ENCODE peak calls at places on chromosomes 3 and 15, in six cellular contexts. One of them, this sample, is unnamed.

GRCh38 chr3:89692601-89693000 is 585.2 kb downstream of the EPHA3 start:
- DNase-seq in K562: no peak
- DNase-seq in HCT116: no peak
- DNase-seq in HepG2: no peak
- DNase-seq in GM12878: no peak
- DNase-seq in H1: no peak
- DNase-seq in this sample: no peak

GRCh38 chr3:102106421-102107097 is 257.2 kb downstream of the NFKBIZ start:
- DNase-seq in K562: no peak
- DNase-seq in HCT116: no peak
- DNase-seq in HepG2: no peak
- DNase-seq in GM12878: no peak
- DNase-seq in H1: no peak
- DNase-seq in this sample: no peak

GRCh38 chr3:184765047-184765729 is 46.8 kb upstream of the VPS8 start:
- DNase-seq in K562: no peak
- DNase-seq in HCT116: no peak
- DNase-seq in HepG2: no peak
- DNase-seq in GM12878: no peak
- DNase-seq in H1: no peak
- DNase-seq in this sample: no peak

GRCh38 chr3:178170698-178171535 is 365.3 kb upstream of the KCNMB2 start:
- DNase-seq in K562: peak; percentile 40
- DNase-seq in HCT116: no peak
- DNase-seq in HepG2: no peak
- DNase-seq in GM12878: no peak
- DNase-seq in H1: no peak
- DNase-seq in this sample: no peak

GRCh38 chr3:48238506-48239085 is 2.3 kb upstream of the ZNF589 start:
- DNase-seq in K562: no peak
- DNase-seq in HCT116: no peak
- DNase-seq in HepG2: no peak
- DNase-seq in GM12878: no peak
- DNase-seq in H1: no peak
- DNase-seq in this sample: no peak

GRCh38 chr3:71069797-71070196 is 513.7 kb downstream of the FOXP1 start:
- DNase-seq in K562: peak; percentile 37
- DNase-seq in HCT116: no peak
- DNase-seq in HepG2: peak; percentile 64
- DNase-seq in GM12878: no peak
- DNase-seq in H1: no peak
- DNase-seq in this sample: no peak

GRCh38 chr3:24812116-24812515 is 317.5 kb upstream of the THRB start:
- DNase-seq in K562: no peak
- DNase-seq in HCT116: no peak
- DNase-seq in HepG2: no peak
- DNase-seq in GM12878: no peak
- DNase-seq in H1: no peak
- DNase-seq in this sample: no peak

GRCh38 chr3:195079636-195080035 is 191.3 kb downstream of the XXYLT1 start:
- DNase-seq in K562: no peak
- DNase-seq in HCT116: no peak
- DNase-seq in HepG2: no peak
- DNase-seq in GM12878: no peak
- DNase-seq in H1: no peak
- DNase-seq in this sample: no peak

GRCh38 chr15:89462198-89462912 is 34.0 kb downstream of the RHCG start:
- DNase-seq in K562: peak; percentile 37
- DNase-seq in HCT116: peak; percentile 13
- DNase-seq in HepG2: peak; percentile 79
- DNase-seq in GM12878: no peak
- DNase-seq in H1: no peak
- DNase-seq in this sample: no peak

GRCh38 chr15:20340931-20341661 is 200.5 kb downstream of the GOLGA6L6 start:
- DNase-seq in K562: peak; percentile 24
- DNase-seq in HCT116: no peak
- DNase-seq in HepG2: no peak
- DNase-seq in GM12878: no peak
- DNase-seq in H1: no peak
- DNase-seq in this sample: no peak

GRCh38 chr15:80551348-80551747 is 143.8 kb upstream of the ABHD17C start:
- DNase-seq in K562: no peak
- DNase-seq in HCT116: no peak
- DNase-seq in HepG2: no peak
- DNase-seq in GM12878: no peak
- DNase-seq in H1: no peak
- DNase-seq in this sample: no peak

GRCh38 chr3:187713504-187713903 is 11.1 kb upstream of the RTP2 start:
- DNase-seq in K562: peak; percentile 22
- DNase-seq in HCT116: no peak
- DNase-seq in HepG2: peak; percentile 61
- DNase-seq in GM12878: no peak
- DNase-seq in H1: no peak
- DNase-seq in this sample: no peak

GRCh38 chr3:154972951-154973350 is 107.2 kb upstream of the MME start:
- DNase-seq in K562: no peak
- DNase-seq in HCT116: no peak
- DNase-seq in HepG2: no peak
- DNase-seq in GM12878: no peak
- DNase-seq in H1: no peak
- DNase-seq in this sample: no peak

GRCh38 chr3:5078151-5078550 is 43.9 kb upstream of the ARL8B start:
- DNase-seq in K562: no peak
- DNase-seq in HCT116: no peak
- DNase-seq in HepG2: no peak
- DNase-seq in GM12878: no peak
- DNase-seq in H1: no peak
- DNase-seq in this sample: no peak

GRCh38 chr15:31254431-31255175 is 72.0 kb upstream of the KLF13 start:
- DNase-seq in K562: no peak
- DNase-seq in HCT116: no peak
- DNase-seq in HepG2: no peak
- DNase-seq in GM12878: no peak
- DNase-seq in H1: no peak
- DNase-seq in this sample: no peak

GRCh38 chr3:195596648-195597628 is 13.2 kb upstream of the APOD start:
- DNase-seq in K562: no peak
- DNase-seq in HCT116: no peak
- DNase-seq in HepG2: no peak
- DNase-seq in GM12878: no peak
- DNase-seq in H1: no peak
- DNase-seq in this sample: no peak

GRCh38 chr3:46946856-46947544 is 29.5 kb downstream of the CCDC12 start:
- DNase-seq in K562: peak; percentile 71
- DNase-seq in HCT116: no peak
- DNase-seq in HepG2: peak; percentile 45
- DNase-seq in GM12878: no peak
- DNase-seq in H1: no peak
- DNase-seq in this sample: no peak

DNA sequence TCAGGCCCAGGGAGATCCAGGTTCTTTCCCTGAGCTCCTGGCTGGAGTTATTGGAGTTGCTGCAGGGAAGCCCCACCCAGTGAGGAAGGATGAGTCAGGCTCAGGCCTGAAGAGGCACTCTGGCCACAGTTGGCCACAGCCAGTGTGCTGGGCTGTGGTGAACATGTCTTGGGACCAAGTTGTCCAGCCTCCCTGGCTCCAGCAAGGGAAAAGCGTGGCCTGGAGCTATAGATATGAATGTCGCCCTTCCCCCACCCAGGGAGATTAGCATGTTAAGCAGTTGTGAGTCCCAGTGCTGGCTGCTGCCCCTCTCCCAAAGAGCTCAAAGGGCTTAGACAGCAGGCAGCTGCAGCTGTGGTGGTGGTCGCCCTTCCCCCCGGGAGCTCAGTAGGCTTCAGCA is 963.2 kb downstream of the ROBO2 start:
- DNase-seq in K562: no peak
- DNase-seq in HCT116: no peak
- DNase-seq in HepG2: no peak
- DNase-seq in GM12878: no peak
- DNase-seq in H1: no peak
- DNase-seq in this sample: no peak
- TF ChIP-seq ZNF274 in K562: no peak
- TF ChIP-seq ZNF274 in HCT116: no peak
- TF ChIP-seq ZNF274 in HepG2: no peak
- TF ChIP-seq ZNF274 in GM12878: no peak
- TF ChIP-seq ZNF274 in H1: no peak
- TF ChIP-seq ZNF274 in this sample: no peak

GRCh38 chr15:67084561-67084960 is 19.2 kb downstream of the SMAD3 start:
- DNase-seq in K562: no peak
- DNase-seq in HCT116: no peak
- DNase-seq in HepG2: no peak
- DNase-seq in GM12878: no peak
- DNase-seq in H1: no peak
- DNase-seq in this sample: no peak

GRCh38 chr15:67080900-67081431 is 15.6 kb downstream of the SMAD3 start:
- DNase-seq in K562: no peak
- DNase-seq in HCT116: no peak
- DNase-seq in HepG2: no peak
- DNase-seq in GM12878: peak; percentile 99
- DNase-seq in H1: no peak
- DNase-seq in this sample: no peak

GRCh38 chr15:67085237-67085817 is 19.9 kb downstream of the SMAD3 start:
- DNase-seq in K562: no peak
- DNase-seq in HCT116: no peak
- DNase-seq in HepG2: no peak
- DNase-seq in GM12878: no peak
- DNase-seq in H1: no peak
- DNase-seq in this sample: no peak

GRCh38 chr15:67082007-67082536 is 16.7 kb downstream of the SMAD3 start:
- DNase-seq in K562: no peak
- DNase-seq in HCT116: no peak
- DNase-seq in HepG2: no peak
- DNase-seq in GM12878: no peak
- DNase-seq in H1: no peak
- DNase-seq in this sample: no peak

DNA sequence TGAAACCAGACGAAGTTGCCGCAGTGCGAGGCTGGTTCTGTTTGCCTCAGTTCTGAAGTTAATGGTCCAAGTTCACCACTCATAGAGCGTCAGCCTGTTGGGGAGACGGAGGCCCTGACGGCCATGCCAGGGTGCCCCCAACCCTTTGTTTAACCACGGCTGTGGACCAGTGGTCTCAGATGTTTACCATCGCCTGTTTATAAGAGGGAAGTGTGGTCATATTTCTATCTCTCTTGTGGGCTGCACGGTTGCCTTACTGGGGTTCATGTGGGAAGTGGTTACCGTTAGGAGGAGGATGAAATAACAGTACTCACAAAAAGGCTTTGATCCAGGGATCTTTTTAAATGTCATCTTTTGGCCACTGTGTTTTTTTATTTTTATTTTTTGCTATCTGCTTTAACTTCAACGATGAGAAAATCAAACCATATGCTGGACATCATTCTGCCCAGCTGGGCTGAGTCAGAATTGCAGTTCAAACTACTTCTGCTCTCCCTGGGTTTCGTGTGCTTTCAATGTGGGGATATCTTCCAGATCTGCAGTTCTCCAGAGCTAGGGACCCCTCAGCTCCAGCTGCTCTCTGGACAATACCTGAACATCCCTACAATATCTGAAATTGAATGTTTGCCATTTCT is 17.8 kb downstream of the SMAD3 start:
- DNase-seq in K562: no peak
- DNase-seq in HCT116: no peak
- DNase-seq in HepG2: no peak
- DNase-seq in GM12878: no peak
- DNase-seq in H1: no peak
- DNase-seq in this sample: no peak
- H3K4me1 ChIP-seq in K562: peaks cover 66% of the 10 kb centered on the region
- H3K4me1 ChIP-seq in HCT116: peaks cover 68% of the 10 kb centered on the region
- H3K4me1 ChIP-seq in HepG2: peaks cover 88% of the 10 kb centered on the region
- H3K4me1 ChIP-seq in GM12878: peaks cover 85% of the 10 kb centered on the region
- H3K4me1 ChIP-seq in H1: peaks cover 4% of the 10 kb centered on the region
- H3K4me1 ChIP-seq in this sample: peaks cover 10% of the 10 kb centered on the region

GRCh38 chr3:28348286-28348636 is 260 bp upstream of the ZCWPW2 start:
- DNase-seq in K562: no peak
- DNase-seq in HCT116: no peak
- DNase-seq in HepG2: no peak
- DNase-seq in GM12878: no peak
- DNase-seq in H1: no peak
- DNase-seq in this sample: no peak
- TF ChIP-seq ZNF274 in K562: no peak
- TF ChIP-seq ZNF274 in HCT116: no peak
- TF ChIP-seq ZNF274 in HepG2: no peak
- TF ChIP-seq ZNF274 in GM12878: no peak
- TF ChIP-seq ZNF274 in H1: no peak
- TF ChIP-seq ZNF274 in this sample: no peak

GRCh38 chr15:91857224-91857585 is 3.7 kb downstream of the SLCO3A1 start:
- DNase-seq in K562: no peak
- DNase-seq in HCT116: no peak
- DNase-seq in HepG2: no peak
- DNase-seq in GM12878: no peak
- DNase-seq in H1: no peak
- DNase-seq in this sample: no peak

GRCh38 chr15:91855684-91856553 is 2.4 kb downstream of the SLCO3A1 start:
- DNase-seq in K562: peak; percentile 15
- DNase-seq in HCT116: no peak
- DNase-seq in HepG2: peak; percentile 3
- DNase-seq in GM12878: peak; percentile 33
- DNase-seq in H1: peak; percentile 61
- DNase-seq in this sample: peak; percentile 40

GRCh38 chr15:91853968-91854943 is 748 bp downstream of the SLCO3A1 start:
- DNase-seq in K562: no peak
- DNase-seq in HCT116: no peak
- DNase-seq in HepG2: no peak
- DNase-seq in GM12878: no peak
- DNase-seq in H1: no peak
- DNase-seq in this sample: peak; percentile 18

GRCh38 chr15:91853501-91853967 is at the start of gene SLCO3A1:
- DNase-seq in K562: peak; percentile 54
- DNase-seq in HCT116: no peak
- DNase-seq in HepG2: no peak
- DNase-seq in GM12878: no peak
- DNase-seq in H1: no peak
- DNase-seq in this sample: peak; percentile 43

DNA sequence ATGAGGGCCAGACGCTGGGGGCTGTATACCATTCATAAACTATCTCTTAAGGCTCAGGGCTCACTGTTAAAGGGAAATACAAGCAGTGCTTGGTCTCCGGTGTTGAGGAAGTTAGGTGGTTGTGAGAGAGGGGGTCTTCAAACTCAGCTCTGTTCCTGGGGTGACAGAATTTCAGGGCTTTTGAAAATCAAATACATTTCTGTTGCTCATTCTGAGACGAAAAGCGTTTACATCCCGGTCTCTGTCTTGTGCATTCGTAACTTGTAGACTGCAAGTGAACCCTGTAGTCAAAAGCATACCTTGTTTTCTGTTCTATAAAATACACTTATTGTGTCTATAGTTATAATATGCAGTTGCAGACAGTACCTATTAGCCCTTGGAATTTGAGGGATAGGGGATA is 1.7 kb downstream of the SLCO3A1 start:
- DNase-seq in K562: no peak
- DNase-seq in HCT116: no peak
- DNase-seq in HepG2: no peak
- DNase-seq in GM12878: no peak
- DNase-seq in H1: no peak
- DNase-seq in this sample: no peak
- H3K4me1 ChIP-seq in K562: no peaks in the 10 kb centered on the region
- H3K4me1 ChIP-seq in HCT116: no peaks in the 10 kb centered on the region
- H3K4me1 ChIP-seq in HepG2: no peaks in the 10 kb centered on the region
- H3K4me1 ChIP-seq in GM12878: peaks cover 10% of the 10 kb centered on the region
- H3K4me1 ChIP-seq in H1: peaks cover 12% of the 10 kb centered on the region
- H3K4me1 ChIP-seq in this sample: peaks cover 10% of the 10 kb centered on the region

GRCh38 chr15:52733696-52734255 is 54.6 kb upstream of the ATOSA start:
- DNase-seq in K562: no peak
- DNase-seq in HCT116: no peak
- DNase-seq in HepG2: no peak
- DNase-seq in GM12878: no peak
- DNase-seq in H1: no peak
- DNase-seq in this sample: no peak
- TF ChIP-seq ZNF274 in K562: no peak
- TF ChIP-seq ZNF274 in HCT116: no peak
- TF ChIP-seq ZNF274 in HepG2: no peak
- TF ChIP-seq ZNF274 in GM12878: no peak
- TF ChIP-seq ZNF274 in H1: no peak
- TF ChIP-seq ZNF274 in this sample: no peak